ENCODE peak calls at places on chromosomes 3 and 15, in seven cellular contexts. T is RWPE1, J is neuronal stem cell, D is T-cell, O is kidney tubule cell, Z is HTR-8/SVneo, S is HuH-7.5. W is an unnamed sample.

GRCh38 chr15:40928975-40929729 is at the start of gene DLL4:
- DNase-seq in Z (peak), J (no peak), S (peak), D (no peak), T (peak), O (peak), W (peak)

GRCh38 chr3:42733501-42734262 is 31.1 kb upstream of the HHATL start:
- DNase-seq in Z (no peak), O (no peak), D (no peak), J (no peak), T (no peak), S (no peak), W (peak)

GRCh38 chr3:128456776-128457715 is 9.6 kb downstream of the DNAJB8 start:
- DNase-seq in O (no peak), S (no peak), J (no peak), D (no peak), Z (no peak), T (no peak), W (no peak)

GRCh38 chr3:14435175-14436011 is 33.0 kb downstream of the SLC6A6 start:
- DNase-seq in O (peak), J (no peak), Z (no peak), T (no peak), S (no peak), D (no peak), W (no peak)

GRCh38 chr15:48481802-48482201 is 150.6 kb downstream of the DUT start:
- DNase-seq in D (no peak), T (no peak), S (no peak), Z (no peak), O (no peak), J (no peak), W (no peak)

GRCh38 chr3:128482175-128482856 is 10.7 kb downstream of the GATA2 start:
- DNase-seq in S (no peak), O (peak), T (no peak), J (no peak), Z (no peak), D (no peak), W (no peak)

GRCh38 chr15:71125831-71126453 is 10.7 kb downstream of the THSD4 start:
- DNase-seq in O (no peak), S (peak), J (no peak), T (no peak), D (no peak), Z (no peak), W (no peak)

GRCh38 chr3:22245817-22246583 is 495.0 kb upstream of the ZNF385D start:
- DNase-seq in S (no peak), J (no peak), T (no peak), Z (no peak), O (no peak), D (no peak), W (no peak)

GRCh38 chr15:66883322-66883911 is 181.4 kb downstream of the SMAD6 start:
- DNase-seq in D (no peak), O (peak), T (peak), J (peak), Z (peak), S (no peak), W (peak)

GRCh38 chr3:69764861-69765260 is 25.6 kb downstream of the MITF start:
- DNase-seq in D (no peak), S (no peak), J (no peak), Z (no peak), O (no peak), T (no peak), W (no peak)

GRCh38 chr3:78204977-78205376 is 1165.1 kb downstream of the ROBO2 start:
- DNase-seq in D (no peak), Z (peak), T (peak), O (peak), J (no peak), S (no peak), W (no peak)

GRCh38 chr3:28726840-28727239 is 378.2 kb upstream of the AZI2 start:
- DNase-seq in Z (peak), S (peak), D (no peak), T (peak), J (peak), O (peak), W (peak)

GRCh38 chr3:185175370-185175987 is 22.6 kb upstream of the C3orf70 start:
- DNase-seq in J (no peak), T (no peak), S (peak), D (no peak), Z (no peak), O (no peak), W (peak)

GRCh38 chr3:46946416-46946815 is 30.1 kb downstream of the CCDC12 start:
- DNase-seq in S (no peak), O (peak), T (no peak), D (no peak), J (no peak), Z (no peak), W (no peak)

GRCh38 chr3:111338059-111338698 is 203.8 kb upstream of the CD96 start:
- DNase-seq in T (peak), Z (peak), J (no peak), S (peak), D (no peak), O (peak), W (no peak)

GRCh38 chr3:63961891-63962290 is 49.7 kb upstream of the SCAANT1 start:
- DNase-seq in Z (no peak), D (no peak), J (no peak), T (peak), S (no peak), O (peak), W (peak)

GRCh38 chr15:99454941-99455795 is 110.6 kb upstream of the MEF2A start:
- DNase-seq in J (no peak), T (peak), O (peak), D (no peak), S (no peak), Z (peak), W (peak)

GRCh38 chr3:157859541-157859940 is 246.7 kb downstream of the SHOX2 start:
- DNase-seq in T (no peak), O (no peak), J (no peak), Z (no peak), D (no peak), S (no peak), W (no peak)

GRCh38 chr15:29842290-29842689 is 20.0 kb upstream of the TJP1 start:
- DNase-seq in J (no peak), S (no peak), O (no peak), Z (no peak), D (no peak), T (no peak), W (no peak)

GRCh38 chr15:52656412-52656811 is 22.8 kb downstream of the ATOSA start:
- DNase-seq in S (no peak), J (no peak), D (no peak), T (no peak), Z (no peak), O (no peak), W (peak)

GRCh38 chr3:71064288-71064975 is 519.1 kb downstream of the FOXP1 start:
- DNase-seq in T (peak), D (peak), O (peak), S (no peak), Z (no peak), J (peak), W (no peak)

GRCh38 chr3:149604125-149604851 is 53.5 kb downstream of the WWTR1 start:
- DNase-seq in Z (no peak), J (no peak), D (no peak), S (no peak), T (no peak), O (peak), W (peak)

GRCh38 chr3:193859195-193859594 is 266.2 kb downstream of the OPA1 start:
- DNase-seq in Z (no peak), J (no peak), S (no peak), T (no peak), O (no peak), D (no peak), W (no peak)

GRCh38 chr3:155553800-155554199 is 191.1 kb downstream of the PLCH1 start:
- DNase-seq in J (no peak), Z (no peak), S (no peak), O (peak), D (no peak), T (no peak), W (no peak)

GRCh38 chr3:98574157-98574556 is 19.3 kb downstream of the CPOX start:
- DNase-seq in J (no peak), T (no peak), Z (no peak), D (no peak), S (no peak), O (no peak), W (no peak)

GRCh38 chr3:175163686-175164085 is 304.6 kb downstream of the NAALADL2 start:
- DNase-seq in S (no peak), O (peak), D (no peak), J (no peak), Z (no peak), T (no peak), W (peak)

GRCh38 chr15:35545316-35545824 is 595 bp downstream of the DPH6 start:
- DNase-seq in Z (peak), O (no peak), D (peak), S (peak), J (no peak), T (peak), W (no peak)

GRCh38 chr3:149702691-149703426 is 45.0 kb upstream of the WWTR1 start:
- DNase-seq in T (no peak), D (no peak), O (peak), Z (peak), S (no peak), J (no peak), W (no peak)

GRCh38 chr3:14773691-14774128 is 45.1 kb upstream of the FGD5 start:
- DNase-seq in S (no peak), T (no peak), J (no peak), Z (no peak), D (no peak), O (no peak), W (no peak)

GRCh38 chr15:74336061-74337005 is 31.1 kb downstream of the CYP11A1 start:
- DNase-seq in D (no peak), J (no peak), T (no peak), Z (no peak), S (no peak), O (peak), W (no peak)